ENCODE peak calls at places on chromosomes 6 and 20, in six cellular contexts. F, U, W, B, L and X are unnamed samples.

GRCh38 chr20:2340136-2340535 is 40.6 kb upstream of the TGM6 start:
- DNase-seq in F (no peak), U (no peak), W (no peak), B (no peak), L (no peak), X (no peak)

GRCh38 chr6:11317885-11318771 is 85.7 kb upstream of the NEDD9 start:
- DNase-seq in F (peak), U (no peak), W (peak), B (peak), L (peak), X (peak)

GRCh38 chr6:70166088-70166958 is 136.6 kb downstream of the COL9A1 start:
- DNase-seq in F (peak), U (peak), W (no peak), B (peak), L (peak), X (peak)

GRCh38 chr6:162032620-162033019 is 694.9 kb downstream of the PRKN start:
- DNase-seq in F (peak), U (no peak), W (no peak), B (no peak), L (no peak), X (no peak)

GRCh38 chr6:148968636-148969270 is 221.9 kb downstream of the UST start:
- DNase-seq in F (no peak), U (no peak), W (no peak), B (no peak), L (no peak), X (no peak)

GRCh38 chr6:34386316-34387137 is 5.9 kb downstream of the NUDT3 start:
- DNase-seq in F (no peak), U (no peak), W (peak), B (peak), L (no peak), X (no peak)

GRCh38 chr6:170130201-170130621 is 160.7 kb downstream of the DLL1 start:
- DNase-seq in F (no peak), U (peak), W (no peak), B (no peak), L (peak), X (no peak)

GRCh38 chr20:32603046-32603726 is 18.1 kb upstream of the NOL4L start:
- DNase-seq in F (no peak), U (no peak), W (no peak), B (no peak), L (no peak), X (no peak)

GRCh38 chr6:148932731-148933130 is 185.9 kb downstream of the UST start:
- DNase-seq in F (no peak), U (no peak), W (peak), B (no peak), L (no peak), X (no peak)

GRCh38 chr20:47534405-47534804 is 32.7 kb downstream of the NCOA3 start:
- DNase-seq in F (no peak), U (no peak), W (no peak), B (no peak), L (no peak), X (no peak)

GRCh38 chr20:17226410-17227198 is at the start of gene PCSK2:
- DNase-seq in F (no peak), U (peak), W (no peak), B (no peak), L (peak), X (peak)

GRCh38 chr6:122476131-122476530 is 4.5 kb upstream of the SERINC1 start:
- DNase-seq in F (peak), U (no peak), W (peak), B (no peak), L (no peak), X (no peak)

GRCh38 chr6:152746172-152746553 is 4.4 kb upstream of the VIP start:
- DNase-seq in F (no peak), U (no peak), W (peak), B (peak), L (no peak), X (no peak)

GRCh38 chr20:1623501-1624250 is 3.9 kb upstream of the SIRPB1 start:
- DNase-seq in F (no peak), U (no peak), W (no peak), B (no peak), L (no peak), X (no peak)

GRCh38 chr6:143718463-143718862 is 40.7 kb downstream of the PHACTR2 start:
- DNase-seq in F (no peak), U (no peak), W (no peak), B (no peak), L (no peak), X (no peak)